ENCODE peak calls at places on chromosome 12, in four cellular contexts. Y is hepatocyte, A is heart left ventricle, B is A549. S is an unnamed sample. For H3K4me1, the result is how much of the 10 kb centered on the place peaks cover.

GRCh38 chr12:31008241-31008711 is 65.4 kb upstream of the DDX11 start:
- DNase-seq in Y (no peak), A (no peak), B (no peak), S (peak)

GRCh38 chr12:5807090-5807414 is 138.0 kb downstream of the ANO2 start:
- DNase-seq in Y (no peak), A (no peak), B (no peak), S (no peak)

GRCh38 chr12:115227137-115227615 is 543.2 kb upstream of the TBX3 start:
- DNase-seq in Y (peak), A (peak), B (peak), S (no peak)

GRCh38 chr12:102876883-102877282 is 40.2 kb downstream of the PAH start:
- DNase-seq in Y (no peak), A (no peak), B (peak), S (no peak)

GRCh38 chr12:49274396-49275069 is 9.7 kb downstream of the TUBA1C start:
- DNase-seq in Y (no peak), A (peak), B (no peak), S (peak)

GRCh38 chr12:49983892-49984291 is 11.1 kb downstream of the AQP6 start:
- DNase-seq in Y (peak), A (no peak), B (no peak), S (no peak)

GRCh38 chr12:67155863-67156262 is 113.3 kb upstream of the CAND1 start:
- DNase-seq in Y (no peak), A (no peak), B (peak), S (no peak)

GRCh38 chr12:9745191-9745590 is 12.3 kb upstream of the CLECL1 start:
- DNase-seq in Y (no peak), A (no peak), B (no peak), S (no peak)

GRCh38 chr12:62190921-62191746 is 69.1 kb upstream of the USP15 start:
- DNase-seq in Y (peak), A (peak), B (no peak), S (peak)

GRCh38 chr12:27843714-27844245 is 63.7 kb upstream of the MANSC4 start:
- DNase-seq in Y (peak), A (no peak), B (no peak), S (no peak)

GRCh38 chr12:98002887-98003493 is 512.4 kb upstream of the TMPO start:
- DNase-seq in Y (peak), A (peak), B (peak), S (no peak)

GRCh38 chr12:102197789-102198188 is at the start of gene PMCH:
- DNase-seq in Y (no peak), A (no peak), B (no peak), S (no peak)

GRCh38 chr12:29431516-29431915 is 50.5 kb upstream of the ERGIC2 start:
- DNase-seq in Y (no peak), A (no peak), B (no peak), S (no peak)

GRCh38 chr12:92400006-92400405 is 254.4 kb upstream of the BTG1 start:
- DNase-seq in Y (no peak), A (no peak), B (no peak), S (no peak)
- H3K4me1 ChIP-seq in Y (under half), A (under half), B (under half), S (under half)

GRCh38 chr12:131159660-131160059 is 206.0 kb downstream of the ADGRD1 start:
- DNase-seq in Y (no peak), A (no peak), B (peak), S (no peak)
- TF ChIP-seq CTCF in Y (peak), A (no peak), B (no peak), S (no peak)

DNA sequence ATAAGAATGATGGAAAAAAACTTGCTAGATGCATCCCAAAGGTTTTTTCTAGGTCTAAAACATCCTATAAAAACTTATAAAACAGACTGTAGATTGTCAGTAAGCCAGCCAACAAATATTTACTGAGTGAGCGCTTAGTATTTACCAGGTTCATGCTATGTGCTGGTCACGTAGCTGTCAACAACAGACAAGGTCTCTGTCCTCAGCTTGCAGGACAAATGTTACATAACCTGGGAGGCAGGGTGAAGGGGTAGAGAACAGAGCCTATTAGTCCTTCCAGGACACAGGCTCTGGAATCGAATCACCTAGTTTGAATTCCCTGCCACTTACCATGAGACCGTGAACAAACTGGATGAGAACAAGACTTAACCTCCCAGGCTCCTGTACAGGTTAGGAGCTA is 6.4 kb downstream of the NFYB start:
- DNase-seq in Y (no peak), A (no peak), B (no peak), S (no peak)
- H3K4me3 ChIP-seq in Y (no peak), A (no peak), B (no peak), S (no peak)

GRCh38 chr12:111445311-111446043 is 39.8 kb downstream of the SH2B3 start:
- DNase-seq in Y (no peak), A (no peak), B (no peak), S (peak)

GRCh38 chr12:111446044-111446581 is 40.4 kb downstream of the SH2B3 start:
- DNase-seq in Y (no peak), A (peak), B (no peak), S (no peak)

GRCh38 chr12:111448266-111448830 is 42.6 kb downstream of the SH2B3 start:
- DNase-seq in Y (no peak), A (no peak), B (no peak), S (no peak)

GRCh38 chr12:111447571-111448265 is 42.0 kb downstream of the SH2B3 start:
- DNase-seq in Y (no peak), A (no peak), B (no peak), S (no peak)

DNA sequence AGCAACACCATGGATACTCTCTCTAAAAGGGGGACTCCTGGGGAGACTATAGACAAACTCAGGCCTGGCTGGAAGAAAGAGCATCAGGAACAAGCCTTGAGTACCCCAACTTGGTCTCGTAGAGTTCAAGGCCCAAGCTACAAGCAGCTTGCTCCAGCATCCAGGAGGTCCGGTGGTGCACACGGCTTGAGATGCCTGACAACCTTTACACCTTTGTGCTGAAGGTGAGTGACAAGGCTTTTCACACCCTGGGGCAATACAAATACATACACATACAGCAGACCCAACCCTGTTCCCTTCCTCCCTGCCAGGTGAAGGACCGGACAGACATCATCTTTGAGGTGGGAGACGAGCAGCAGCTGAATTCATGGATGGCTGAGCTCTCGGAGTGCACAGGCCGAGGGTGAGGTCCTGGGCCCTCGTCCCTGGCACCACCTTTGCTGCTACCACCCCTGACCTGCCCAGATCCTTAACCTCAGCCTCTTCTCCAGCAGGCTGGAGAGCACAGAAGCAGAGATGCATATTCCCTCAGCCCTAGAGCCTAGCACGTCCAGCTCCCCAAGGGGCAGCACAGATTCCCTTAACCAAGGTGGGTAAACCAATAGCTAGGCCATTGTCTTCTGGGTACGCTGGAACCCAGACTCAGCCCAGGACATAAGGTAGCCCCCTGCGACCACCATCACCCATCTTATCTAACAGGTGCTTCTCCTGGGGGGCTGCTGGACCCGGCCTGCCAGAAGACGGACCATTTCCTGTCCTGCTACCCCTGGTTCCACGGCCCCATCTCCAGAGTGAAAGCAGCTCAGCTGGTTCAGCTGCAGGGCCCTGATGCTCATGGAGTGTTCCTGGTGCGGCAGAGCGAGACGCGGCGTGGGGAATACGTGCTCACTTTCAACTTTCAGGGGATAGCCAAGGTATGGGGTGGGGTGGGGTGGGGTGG is 41.2 kb downstream of the SH2B3 start:
- DNase-seq in Y (no peak), A (no peak), B (no peak), S (no peak)
- H3K4me1 ChIP-seq in Y (under half), A (half or more), B (under half), S (half or more)

GRCh38 chr12:22529281-22530060 is 14.9 kb downstream of the C2CD5 start:
- DNase-seq in Y (peak), A (no peak), B (peak), S (no peak)
- TF ChIP-seq CTCF in Y (peak), A (peak), B (peak), S (peak)

GRCh38 chr12:24039113-24039525 is 89.6 kb upstream of the SOX5 start:
- DNase-seq in Y (peak), A (no peak), B (peak), S (no peak)

GRCh38 chr12:24038211-24038997 is 88.9 kb upstream of the SOX5 start:
- DNase-seq in Y (no peak), A (no peak), B (no peak), S (no peak)

GRCh38 chr12:24036438-24037204 is 87.2 kb upstream of the SOX5 start:
- DNase-seq in Y (no peak), A (no peak), B (no peak), S (no peak)

GRCh38 chr12:24034894-24035293 is 85.4 kb upstream of the SOX5 start:
- DNase-seq in Y (no peak), A (no peak), B (no peak), S (no peak)

GRCh38 chr12:24034160-24034559 is 84.7 kb upstream of the SOX5 start:
- DNase-seq in Y (no peak), A (no peak), B (no peak), S (no peak)
- H3K4me3 ChIP-seq in Y (no peak), A (no peak), B (no peak), S (no peak)

DNA sequence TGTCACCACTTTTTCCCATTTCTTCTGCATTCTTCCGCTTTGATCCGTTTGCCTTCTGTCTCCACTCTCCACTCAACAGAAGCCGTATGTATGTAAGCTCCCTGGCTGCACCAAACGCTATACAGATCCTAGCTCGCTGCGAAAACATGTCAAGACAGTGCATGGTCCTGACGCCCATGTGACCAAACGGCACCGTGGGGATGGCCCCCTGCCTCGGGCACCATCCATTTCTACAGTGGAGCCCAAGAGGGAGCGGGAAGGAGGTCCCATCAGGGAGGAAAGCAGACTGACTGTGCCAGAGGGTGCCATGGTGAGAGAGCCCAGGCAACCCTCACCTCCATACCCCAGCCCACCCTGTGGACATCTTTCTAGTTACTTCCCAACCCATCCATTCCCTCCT is 8.3 kb downstream of the GLI1 start:
- DNase-seq in Y (no peak), A (no peak), B (no peak), S (no peak)
- H3K4me1 ChIP-seq in Y (under half), A (under half), B (under half), S (under half)

GRCh38 chr12:81591256-81591655 is 167.9 kb downstream of the PPFIA2 start:
- DNase-seq in Y (no peak), A (no peak), B (no peak), S (peak)
- TF ChIP-seq CTCF in Y (no peak), A (no peak), B (no peak), S (no peak)

GRCh38 chr12:122754790-122755189 is 2.2 kb downstream of the DENR start:
- DNase-seq in Y (no peak), A (no peak), B (no peak), S (no peak)

GRCh38 chr12:122752464-122753212 is at the start of gene DENR:
- DNase-seq in Y (peak), A (peak), B (peak), S (peak)

GRCh38 chr12:122753213-122753571 is 568 bp downstream of the DENR start:
- DNase-seq in Y (no peak), A (no peak), B (no peak), S (no peak)

GRCh38 chr12:122747224-122748175 is 5.1 kb upstream of the DENR start:
- DNase-seq in Y (no peak), A (no peak), B (no peak), S (no peak)

GRCh38 chr12:122749569-122750332 is 2.9 kb upstream of the DENR start:
- DNase-seq in Y (no peak), A (no peak), B (peak), S (no peak)
- H3K4me3 ChIP-seq in Y (no peak), A (no peak), B (no peak), S (no peak)

GRCh38 chr12:109721276-109721675 is 7.7 kb downstream of the FAM222A start:
- DNase-seq in Y (no peak), A (peak), B (no peak), S (no peak)
- H3K4me1 ChIP-seq in Y (under half), A (under half), B (under half), S (under half)